ENCODE peak calls at places on chromosomes 16 and 17, in six cellular contexts. A, E, W, Z, O and D are unnamed samples.

GRCh38 chr17:79530361-79531105 is 80.3 kb downstream of the RBFOX3 start:
- DNase-seq in W (no peak), E (no peak), A (no peak), O (no peak), Z (no peak), D (no peak)

GRCh38 chr16:11190585-11191565 is 65.1 kb downstream of the SOCS1 start:
- DNase-seq in W (no peak), E (no peak), A (peak; percentile 38), O (no peak), Z (peak; percentile 20), D (peak; percentile 63)

GRCh38 chr17:22202702-22203101 is 510.4 kb downstream of the KCNJ18 start:
- DNase-seq in A (no peak), O (no peak), E (no peak), W (no peak), Z (no peak), D (no peak)

GRCh38 chr16:57374067-57374534 is 1.8 kb downstream of the CX3CL1 start:
- DNase-seq in W (peak; percentile 59), A (peak; percentile 85), E (no peak), Z (no peak), O (no peak), D (peak; percentile 88)

GRCh38 chr16:51723016-51723724 is 572.1 kb upstream of the SALL1 start:
- DNase-seq in O (no peak), E (no peak), A (no peak), W (no peak), Z (no peak), D (no peak)

GRCh38 chr16:16071631-16072244 is 122.3 kb downstream of the ABCC1 start:
- DNase-seq in A (peak; percentile 84), O (no peak), W (no peak), Z (peak; percentile 13), E (no peak), D (no peak)

GRCh38 chr17:20127660-20128413 is 118.7 kb downstream of the SPECC1 start:
- DNase-seq in E (no peak), O (no peak), Z (peak; percentile 33), A (peak; percentile 21), W (no peak), D (peak; percentile 71)

GRCh38 chr17:2233441-2233947 is 70.1 kb downstream of the SMG6 start:
- DNase-seq in O (no peak), Z (peak; percentile 87), W (no peak), A (peak; percentile 88), E (no peak), D (no peak)

GRCh38 chr17:43366809-43367587 is 31.8 kb upstream of the ARL4D start:
- DNase-seq in W (no peak), E (no peak), O (no peak), Z (no peak), A (peak; percentile 66), D (no peak)

GRCh38 chr16:69107311-69107962 is 2.0 kb downstream of the HAS3 start:
- DNase-seq in W (no peak), E (no peak), O (no peak), Z (peak; percentile 22), A (peak; percentile 22), D (peak; percentile 51)

GRCh38 chr16:87600246-87600645 is 2.1 kb upstream of the JPH3 start:
- DNase-seq in O (no peak), W (no peak), A (no peak), Z (no peak), E (no peak), D (no peak)

GRCh38 chr17:57489321-57489720 is 233.0 kb downstream of the MSI2 start:
- DNase-seq in W (no peak), Z (peak; percentile 32), A (no peak), E (no peak), O (no peak), D (no peak)

GRCh38 chr16:27762441-27762840 is 212.5 kb downstream of the KATNIP start:
- DNase-seq in W (no peak), E (no peak), Z (peak; percentile 64), O (no peak), A (peak; percentile 96), D (no peak)